ENCODE peak calls at places on chromosomes 2 and 18, in ten cellular contexts. Z, S, R, E, C, B, Y, L, N and H are unnamed samples.
A peak's percentile ranks its signal among the peaks of the same experiment; 100 is the strongest.

GRCh38 chr18:35941299-35941698 is 31.2 kb upstream of the RMP24 start:
- DNase-seq in C (no peak), N (no peak), B (no peak), R (no peak), L (no peak), Y (no peak), Z (no peak), S (no peak), E (no peak), H (no peak)

GRCh38 chr2:155643056-155643775 is 689.3 kb downstream of the NR4A2 start:
- DNase-seq in N (no peak), L (no peak), Z (no peak), Y (no peak), B (no peak), E (no peak), R (no peak), S (no peak), C (no peak), H (no peak)

GRCh38 chr2:206942799-206943478 is 3.6 kb downstream of the CPO start:
- DNase-seq in B (no peak), R (no peak), S (no peak), N (no peak), L (no peak), E (no peak), C (no peak), Y (no peak), Z (no peak), H (no peak)

GRCh38 chr2:30627162-30627561 is 180.1 kb downstream of the CAPN13 start:
- DNase-seq in S (no peak), Z (no peak), Y (no peak), C (no peak), B (no peak), E (no peak), R (no peak), N (no peak), L (no peak), H (no peak)

GRCh38 chr2:170820647-170821630 is 4.3 kb downstream of the GAD1 start:
- DNase-seq in C (no peak), S (no peak), Y (no peak), Z (peak; percentile 58), L (no peak), N (no peak), E (no peak), B (no peak), R (no peak), H (no peak)

GRCh38 chr2:223522796-223523195 is 79.4 kb downstream of the SCG2 start:
- DNase-seq in E (no peak), Y (no peak), B (no peak), S (no peak), C (no peak), L (no peak), N (no peak), R (no peak), Z (no peak), H (no peak)

GRCh38 chr18:48590678-48591077 is 51.8 kb downstream of the CTIF start:
- DNase-seq in R (peak; percentile 47), S (no peak), L (peak; percentile 38), Z (no peak), B (no peak), N (peak; percentile 58), E (no peak), Y (no peak), C (peak; percentile 2), H (peak; percentile 79)

GRCh38 chr2:150404147-150404546 is 83.3 kb downstream of the RND3 start:
- DNase-seq in N (peak; percentile 51), S (no peak), L (no peak), Y (no peak), C (no peak), B (no peak), R (no peak), E (no peak), Z (no peak), H (no peak)

GRCh38 chr2:166343467-166343866 is 32.3 kb downstream of the SCN9A start:
- DNase-seq in Y (no peak), Z (no peak), L (peak; percentile 89), C (no peak), N (peak; percentile 31), E (no peak), B (no peak), R (no peak), S (no peak), H (no peak)

GRCh38 chr2:7607774-7608173 is 690.6 kb downstream of the RNF144A start:
- DNase-seq in E (no peak), N (no peak), Y (no peak), S (no peak), L (no peak), B (no peak), Z (no peak), R (no peak), C (no peak), H (no peak)

GRCh38 chr2:159873136-159873728 is 75.2 kb upstream of the CD302 start:
- DNase-seq in Z (peak; percentile 10), N (no peak), S (no peak), R (no peak), C (no peak), Y (no peak), E (no peak), L (no peak), B (no peak), H (no peak)

GRCh38 chr2:102891261-102891660 is 129.4 kb downstream of the TMEM182 start:
- DNase-seq in N (no peak), E (no peak), B (no peak), Y (no peak), L (peak; percentile 63), S (no peak), C (no peak), Z (no peak), R (no peak), H (no peak)

GRCh38 chr2:42249284-42249683 is 80.1 kb downstream of the EML4 start:
- DNase-seq in R (no peak), N (no peak), Z (no peak), E (no peak), C (no peak), L (no peak), B (no peak), Y (no peak), S (no peak), H (no peak)

GRCh38 chr2:26801342-26801741 is 15.5 kb downstream of the CENPA start:
- DNase-seq in Z (no peak), R (no peak), C (no peak), S (no peak), N (no peak), B (no peak), E (no peak), Y (no peak), L (no peak), H (no peak)

GRCh38 chr2:239802101-239802649 is 223.0 kb downstream of the NDUFA10 start:
- DNase-seq in S (no peak), L (no peak), Z (no peak), R (no peak), C (no peak), N (no peak), Y (no peak), B (no peak), E (no peak), H (peak; percentile 44)

GRCh38 chr2:505931-506330 is 171.3 kb downstream of the TMEM18 start:
- DNase-seq in C (no peak), N (no peak), Z (no peak), Y (no peak), R (no peak), E (no peak), S (no peak), B (no peak), L (no peak), H (no peak)

GRCh38 chr18:35077937-35078336 is 36.7 kb downstream of the MAPRE2 start:
- DNase-seq in N (no peak), Y (no peak), C (no peak), E (no peak), B (no peak), L (no peak), R (no peak), Z (no peak), S (no peak), H (no peak)

GRCh38 chr2:82993631-82994030 is 1465.4 kb downstream of the SUCLG1 start:
- DNase-seq in B (no peak), L (peak; percentile 100), C (peak; percentile 18), S (peak; percentile 82), N (no peak), R (no peak), Y (no peak), Z (no peak), E (no peak), H (no peak)

GRCh38 chr2:223642496-223642895 is 40.3 kb upstream of the SCG2 start:
- DNase-seq in R (no peak), N (no peak), Z (no peak), L (no peak), S (no peak), Y (no peak), C (no peak), B (no peak), E (no peak), H (no peak)

GRCh38 chr2:66003931-66004330 is 431.0 kb upstream of the MEIS1 start:
- DNase-seq in Y (no peak), C (no peak), R (no peak), E (no peak), L (no peak), Z (no peak), S (no peak), B (no peak), N (no peak), H (no peak)

GRCh38 chr2:27809761-27810241 is 38.3 kb downstream of the MRPL33 start:
- DNase-seq in Y (no peak), R (no peak), S (peak; percentile 24), Z (no peak), E (no peak), B (no peak), L (peak; percentile 94), C (no peak), N (no peak), H (no peak)

GRCh38 chr2:229714080-229714735 is at the start of gene DNER:
- DNase-seq in Y (no peak), S (peak; percentile 63), L (no peak), R (peak; percentile 39), B (no peak), Z (peak; percentile 74), N (peak; percentile 31), C (no peak), E (peak; percentile 20), H (no peak)

GRCh38 chr2:216139884-216140283 is 30.7 kb downstream of the XRCC5 start:
- DNase-seq in Z (peak; percentile 13), C (peak; percentile 21), S (no peak), Y (no peak), E (no peak), L (no peak), N (peak; percentile 39), R (no peak), B (no peak), H (no peak)

GRCh38 chr2:143081616-143082015 is 47.6 kb upstream of the ARHGAP15 start:
- DNase-seq in C (no peak), Z (no peak), E (no peak), N (no peak), R (no peak), S (no peak), Y (no peak), B (no peak), L (peak; percentile 57), H (no peak)

GRCh38 chr2:7899923-7900322 is 781.9 kb upstream of the ID2 start:
- DNase-seq in Z (no peak), Y (no peak), S (no peak), C (no peak), N (no peak), E (no peak), L (no peak), R (no peak), B (no peak), H (no peak)

GRCh38 chr18:3245853-3246635 is 1.6 kb upstream of the MYL12A start:
- DNase-seq in C (peak; percentile 75), N (peak; percentile 83), S (peak; percentile 74), Y (peak; percentile 95), R (peak; percentile 92), L (peak; percentile 80), Z (peak; percentile 82), B (peak; percentile 89), E (peak; percentile 88), H (peak; percentile 92)

GRCh38 chr2:33660416-33661118 is 61.5 kb upstream of the FAM98A start:
- DNase-seq in R (no peak), E (no peak), L (no peak), C (no peak), B (no peak), S (no peak), Z (no peak), N (no peak), Y (no peak), H (no peak)